ENCODE peak calls at places on chromosomes 7 and 10, in eight cellular contexts. O is tibial nerve, F is colonic mucosa, B is brain microvascular endothelial cell, I is left ventricle myocardium inferior, J is heart left ventricle, V is fibroblast of lung, L is MM.1S. T is an unnamed sample.
A peak's percentile ranks its signal among the peaks of the same experiment; 100 is the strongest.

GRCh38 chr7:87059525-87060287 is at the start of gene ELAPOR2:
- DNase-seq in O (peak; percentile 24), F (peak; percentile 81), B (peak; percentile 4), I (peak; percentile 81), J (peak; percentile 81), V (peak; percentile 12), L (peak; percentile 87), T (peak; percentile 57)

GRCh38 chr10:34275626-34276025 is 539.5 kb downstream of the PARD3 start:
- DNase-seq in O (no peak), F (no peak), B (no peak), I (no peak), J (no peak), V (no peak), L (no peak), T (no peak)

GRCh38 chr10:27531336-27531847 is 27.3 kb downstream of the RAB18 start:
- DNase-seq in O (no peak), F (no peak), B (no peak), I (no peak), J (no peak), V (no peak), L (no peak), T (no peak)

GRCh38 chr7:85489498-85489897 is 302.6 kb upstream of the SEMA3D start:
- DNase-seq in O (no peak), F (no peak), B (peak; percentile 78), I (no peak), J (no peak), V (peak; percentile 52), L (no peak), T (no peak)

GRCh38 chr7:136403591-136403990 is 426.4 kb upstream of the MTPN start:
- DNase-seq in O (no peak), F (no peak), B (no peak), I (no peak), J (no peak), V (no peak), L (no peak), T (no peak)

GRCh38 chr10:118218562-118218961 is 123.6 kb downstream of the FAM204A start:
- DNase-seq in O (no peak), F (no peak), B (no peak), I (no peak), J (no peak), V (no peak), L (no peak), T (no peak)

GRCh38 chr10:102262744-102263370 is 17.5 kb downstream of the GBF1 start:
- DNase-seq in O (no peak), F (no peak), B (no peak), I (no peak), J (no peak), V (no peak), L (no peak), T (peak; percentile 40)

GRCh38 chr10:19014034-19014433 is 34.6 kb upstream of the MALRD1 start:
- DNase-seq in O (no peak), F (no peak), B (peak; percentile 3), I (no peak), J (no peak), V (peak; percentile 98), L (no peak), T (no peak)

DNA sequence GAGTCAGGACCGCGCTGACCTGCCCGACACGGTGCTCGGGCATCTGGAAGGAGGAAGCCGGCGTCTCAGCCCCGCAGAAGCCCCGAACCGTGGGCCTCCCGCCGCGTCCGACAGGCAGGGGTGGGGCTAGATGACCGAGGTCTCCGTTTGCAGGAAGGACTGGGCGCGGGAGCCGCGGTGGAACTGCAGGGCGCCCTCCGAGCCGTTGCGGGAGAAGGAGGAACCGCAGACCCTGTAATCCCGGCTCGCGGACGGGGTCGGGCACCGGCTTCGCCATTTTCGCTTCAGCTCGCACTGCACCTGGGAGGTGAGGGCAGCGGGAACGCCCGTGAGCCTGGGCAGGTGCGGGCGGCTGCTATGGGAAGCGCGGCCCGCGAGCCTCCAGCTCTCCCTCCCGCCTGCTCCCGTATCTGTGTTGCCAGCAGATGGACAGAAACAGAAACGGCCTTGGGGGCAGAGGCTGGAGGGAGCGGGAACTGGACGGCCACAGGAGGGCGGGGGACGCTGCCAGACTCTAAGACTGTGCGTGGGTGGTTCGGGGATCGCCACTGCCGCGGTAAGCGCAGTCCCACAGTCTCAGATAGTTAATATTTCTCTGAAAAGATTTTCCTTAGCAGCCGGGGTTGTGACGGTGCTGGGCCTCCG is 114.1 kb downstream of the VIPR2 start:
- DNase-seq in O (no peak), F (peak; percentile 56), B (peak; percentile 10), I (peak; percentile 55), J (peak; percentile 57), V (peak; percentile 16), L (peak; percentile 41), T (no peak)
- H3K4me3 ChIP-seq in O (peak overlapping the region; percentile 48), F (peak overlapping the region; percentile 46), B (peak overlapping the region; percentile 47), I (peak overlapping the region; percentile 72), J (peak overlapping the region; percentile 47), V (peak overlapping the region; percentile 40), L (peak overlapping the region; percentile 51), T (peak overlapping the region; percentile 54)

DNA sequence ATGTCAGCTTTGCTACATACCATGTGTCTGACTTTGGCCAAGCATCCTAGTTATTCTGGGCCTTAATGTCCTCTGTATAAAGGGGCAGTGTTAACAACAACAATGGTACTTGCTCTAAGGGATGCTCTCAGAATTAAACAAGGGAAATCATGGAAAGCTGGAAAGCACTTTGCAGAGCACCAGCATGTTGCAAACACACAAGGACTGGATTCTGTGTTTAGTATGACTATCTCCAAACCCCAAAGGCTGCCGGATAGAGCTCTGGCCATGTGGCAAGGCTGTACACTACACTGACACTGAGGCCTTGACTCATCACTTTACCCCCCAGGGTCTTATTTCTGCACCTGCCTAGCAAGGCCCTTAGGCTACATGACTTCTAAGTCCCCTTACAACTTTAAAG is 74.8 kb downstream of the FAM13C start:
- DNase-seq in O (no peak), F (no peak), B (no peak), I (no peak), J (no peak), V (no peak), L (no peak), T (no peak)
- H3K4me3 ChIP-seq in O (no peak overlapping the region), F (no peak overlapping the region), B (no peak overlapping the region), I (no peak overlapping the region), J (no peak overlapping the region), V (no peak overlapping the region), L (no peak overlapping the region), T (no peak overlapping the region)

GRCh38 chr10:1624240-1624639 is 113.1 kb downstream of the ADARB2 start:
- DNase-seq in O (no peak), F (no peak), B (no peak), I (no peak), J (no peak), V (no peak), L (no peak), T (no peak)
- H3K4me3 ChIP-seq in O (no peak overlapping the region), F (no peak overlapping the region), B (no peak overlapping the region), I (no peak overlapping the region), J (no peak overlapping the region), V (no peak overlapping the region), L (no peak overlapping the region), T (no peak overlapping the region)

GRCh38 chr7:44147026-44147881 is 6.1 kb upstream of the MYL7 start:
- DNase-seq in O (no peak), F (no peak), B (no peak), I (peak; percentile 16), J (no peak), V (peak; percentile 27), L (no peak), T (no peak)

GRCh38 chr7:44145969-44146897 is 5.1 kb upstream of the MYL7 start:
- DNase-seq in O (peak; percentile 55), F (peak; percentile 92), B (peak; percentile 22), I (peak; percentile 88), J (peak; percentile 83), V (peak; percentile 41), L (peak; percentile 44), T (peak; percentile 65)

GRCh38 chr7:44144426-44144967 is 3.4 kb upstream of the MYL7 start:
- DNase-seq in O (no peak), F (no peak), B (no peak), I (no peak), J (no peak), V (no peak), L (no peak), T (peak; percentile 30)

GRCh38 chr7:44144968-44145418 is 3.9 kb upstream of the MYL7 start:
- DNase-seq in O (no peak), F (no peak), B (no peak), I (no peak), J (no peak), V (no peak), L (no peak), T (peak; percentile 39)

DNA sequence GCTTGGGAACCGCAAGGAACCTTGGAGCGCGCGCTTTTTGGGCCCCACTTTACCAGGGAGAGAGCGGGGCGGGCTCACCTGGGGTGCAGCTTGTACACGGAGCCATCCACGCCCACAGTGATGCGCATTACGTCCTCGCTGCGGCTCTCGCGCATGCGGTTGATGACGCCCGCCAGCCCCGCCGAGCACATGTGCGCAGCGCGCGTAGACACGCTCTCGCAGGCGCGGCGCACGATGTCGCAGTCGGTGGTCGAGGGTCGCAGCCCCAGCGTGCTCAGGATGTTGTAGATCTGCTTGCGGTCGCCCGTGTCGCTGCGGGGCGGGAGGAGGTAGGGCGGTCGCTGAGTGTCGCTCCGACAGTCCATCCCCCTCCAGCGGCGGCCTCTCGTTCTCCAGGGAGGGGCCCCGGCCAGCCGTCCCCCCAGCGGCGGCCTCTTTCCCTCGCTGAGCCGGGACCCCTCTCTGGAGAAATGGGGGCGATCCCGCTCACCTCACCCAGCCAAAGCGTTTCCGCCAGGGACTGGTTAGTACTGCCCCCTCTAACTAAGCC is 4.4 kb upstream of the MYL7 start:
- DNase-seq in O (no peak), F (no peak), B (no peak), I (no peak), J (no peak), V (no peak), L (no peak), T (peak; percentile 40)
- H3K4me3 ChIP-seq in O (peak overlapping the region; percentile 25), F (peak overlapping the region; percentile 34), B (peak overlapping the region; percentile 54), I (peak overlapping the region; percentile 71), J (peak overlapping the region; percentile 53), V (peak overlapping the region; percentile 38), L (peak overlapping the region; percentile 46), T (no peak overlapping the region)

DNA sequence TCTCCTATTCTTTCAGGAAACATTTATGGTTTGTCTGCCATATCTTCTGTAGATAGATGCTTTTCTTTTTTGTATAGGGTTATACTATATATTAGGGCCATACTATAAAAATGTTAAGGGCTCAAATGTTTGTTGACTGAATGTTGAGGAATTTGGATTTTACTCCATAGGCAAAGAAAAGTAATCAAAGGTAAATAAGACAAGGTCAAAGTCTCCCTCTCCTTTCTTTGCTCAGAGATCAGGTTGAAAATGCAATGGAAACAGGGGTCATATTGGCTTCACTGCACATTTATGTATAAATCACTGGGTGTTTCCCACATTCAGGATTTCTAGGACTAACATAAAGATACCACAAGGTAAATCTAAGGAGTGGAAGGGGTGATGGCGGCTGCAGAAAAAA is 291.4 kb upstream of the FZD8 start:
- DNase-seq in O (no peak), F (no peak), B (no peak), I (no peak), J (no peak), V (no peak), L (no peak), T (no peak)
- H3K4me3 ChIP-seq in O (no peak overlapping the region), F (no peak overlapping the region), B (no peak overlapping the region), I (no peak overlapping the region), J (no peak overlapping the region), V (no peak overlapping the region), L (no peak overlapping the region), T (no peak overlapping the region)

GRCh38 chr7:148486937-148487336 is 103.6 kb upstream of the C7orf33 start:
- DNase-seq in O (no peak), F (no peak), B (no peak), I (no peak), J (no peak), V (no peak), L (no peak), T (no peak)
- H3K4me3 ChIP-seq in O (no peak overlapping the region), F (no peak overlapping the region), B (no peak overlapping the region), I (no peak overlapping the region), J (no peak overlapping the region), V (no peak overlapping the region), L (no peak overlapping the region), T (no peak overlapping the region)